ENCODE peak calls at places on chromosomes 11 and 22, in six cellular contexts. One of them, this sample, is unnamed.
A peak's percentile ranks its signal among the peaks of the same experiment; 100 is the strongest.

GRCh38 chr11:36295926-36296325 is at the start of gene PRR5L:
- DNase-seq in fibroblast of lung: no peak
- DNase-seq in CD4-positive, CD25-positive, alpha-beta regulatory T cell: no peak
- DNase-seq in tibial nerve: no peak
- DNase-seq in heart left ventricle: no peak
- DNase-seq in H1: no peak
- DNase-seq in this sample: no peak

GRCh38 chr11:3006505-3007260 is 14.6 kb upstream of the NAP1L4 start:
- DNase-seq in fibroblast of lung: no peak
- DNase-seq in CD4-positive, CD25-positive, alpha-beta regulatory T cell: no peak
- DNase-seq in tibial nerve: no peak
- DNase-seq in heart left ventricle: no peak
- DNase-seq in H1: no peak
- DNase-seq in this sample: no peak

GRCh38 chr22:22526125-22526912 is 6.2 kb upstream of the ZNF280A start:
- DNase-seq in fibroblast of lung: no peak
- DNase-seq in CD4-positive, CD25-positive, alpha-beta regulatory T cell: no peak
- DNase-seq in tibial nerve: no peak
- DNase-seq in heart left ventricle: no peak
- DNase-seq in H1: no peak
- DNase-seq in this sample: no peak

GRCh38 chr22:24005201-24005600 is at the start of gene GSTT4:
- DNase-seq in fibroblast of lung: no peak
- DNase-seq in CD4-positive, CD25-positive, alpha-beta regulatory T cell: no peak
- DNase-seq in tibial nerve: no peak
- DNase-seq in heart left ventricle: peak; percentile 87
- DNase-seq in H1: no peak
- DNase-seq in this sample: no peak

GRCh38 chr11:122186439-122187080 is 70.5 kb upstream of the BLID start:
- DNase-seq in fibroblast of lung: peak; percentile 100
- DNase-seq in CD4-positive, CD25-positive, alpha-beta regulatory T cell: no peak
- DNase-seq in tibial nerve: no peak
- DNase-seq in heart left ventricle: no peak
- DNase-seq in H1: no peak
- DNase-seq in this sample: no peak

GRCh38 chr11:62508336-62509058 is 38.1 kb downstream of the AHNAK start:
- DNase-seq in fibroblast of lung: peak; percentile 49
- DNase-seq in CD4-positive, CD25-positive, alpha-beta regulatory T cell: no peak
- DNase-seq in tibial nerve: peak; percentile 73
- DNase-seq in heart left ventricle: peak; percentile 85
- DNase-seq in H1: peak; percentile 43
- DNase-seq in this sample: peak; percentile 95

GRCh38 chr11:8608646-8609045 is 14.6 kb upstream of the STK33 start:
- DNase-seq in fibroblast of lung: peak; percentile 50
- DNase-seq in CD4-positive, CD25-positive, alpha-beta regulatory T cell: no peak
- DNase-seq in tibial nerve: no peak
- DNase-seq in heart left ventricle: no peak
- DNase-seq in H1: no peak
- DNase-seq in this sample: no peak

GRCh38 chr22:44807915-44808690 is 55.7 kb downstream of the ARHGAP8 start:
- DNase-seq in fibroblast of lung: no peak
- DNase-seq in CD4-positive, CD25-positive, alpha-beta regulatory T cell: no peak
- DNase-seq in tibial nerve: no peak
- DNase-seq in heart left ventricle: no peak
- DNase-seq in H1: no peak
- DNase-seq in this sample: no peak

GRCh38 chr22:44933829-44934735 is 75.7 kb downstream of the PHF21B start:
- DNase-seq in fibroblast of lung: no peak
- DNase-seq in CD4-positive, CD25-positive, alpha-beta regulatory T cell: no peak
- DNase-seq in tibial nerve: no peak
- DNase-seq in heart left ventricle: no peak
- DNase-seq in H1: no peak
- DNase-seq in this sample: peak; percentile 37

GRCh38 chr22:34781676-34782075 is 284.3 kb upstream of the ISX start:
- DNase-seq in fibroblast of lung: no peak
- DNase-seq in CD4-positive, CD25-positive, alpha-beta regulatory T cell: no peak
- DNase-seq in tibial nerve: no peak
- DNase-seq in heart left ventricle: no peak
- DNase-seq in H1: no peak
- DNase-seq in this sample: no peak

GRCh38 chr22:23509571-23510302 is 70.4 kb downstream of the IGLL1 start:
- DNase-seq in fibroblast of lung: no peak
- DNase-seq in CD4-positive, CD25-positive, alpha-beta regulatory T cell: no peak
- DNase-seq in tibial nerve: no peak
- DNase-seq in heart left ventricle: peak; percentile 29
- DNase-seq in H1: no peak
- DNase-seq in this sample: no peak

GRCh38 chr11:77147668-77148321 is 19.7 kb downstream of the MYO7A start:
- DNase-seq in fibroblast of lung: peak; percentile 28
- DNase-seq in CD4-positive, CD25-positive, alpha-beta regulatory T cell: peak; percentile 19
- DNase-seq in tibial nerve: no peak
- DNase-seq in heart left ventricle: peak; percentile 56
- DNase-seq in H1: peak; percentile 29
- DNase-seq in this sample: no peak

GRCh38 chr11:63762662-63763505 is 5.7 kb downstream of the ZFTA start:
- DNase-seq in fibroblast of lung: peak; percentile 73
- DNase-seq in CD4-positive, CD25-positive, alpha-beta regulatory T cell: no peak
- DNase-seq in tibial nerve: no peak
- DNase-seq in heart left ventricle: peak; percentile 73
- DNase-seq in H1: no peak
- DNase-seq in this sample: no peak

GRCh38 chr22:25110596-25110845 is 89.1 kb upstream of the CRYBB3 start:
- DNase-seq in fibroblast of lung: no peak
- DNase-seq in CD4-positive, CD25-positive, alpha-beta regulatory T cell: no peak
- DNase-seq in tibial nerve: no peak
- DNase-seq in heart left ventricle: no peak
- DNase-seq in H1: no peak
- DNase-seq in this sample: peak; percentile 2

GRCh38 chr22:25112538-25113253 is 87.0 kb upstream of the CRYBB3 start:
- DNase-seq in fibroblast of lung: no peak
- DNase-seq in CD4-positive, CD25-positive, alpha-beta regulatory T cell: no peak
- DNase-seq in tibial nerve: no peak
- DNase-seq in heart left ventricle: no peak
- DNase-seq in H1: no peak
- DNase-seq in this sample: no peak

GRCh38 chr22:25110846-25111578 is 88.6 kb upstream of the CRYBB3 start:
- DNase-seq in fibroblast of lung: peak; percentile 75
- DNase-seq in CD4-positive, CD25-positive, alpha-beta regulatory T cell: peak; percentile 53
- DNase-seq in tibial nerve: no peak
- DNase-seq in heart left ventricle: peak; percentile 73
- DNase-seq in H1: peak; percentile 61
- DNase-seq in this sample: peak; percentile 58

GRCh38 chr22:25111579-25112517 is 87.8 kb upstream of the CRYBB3 start:
- DNase-seq in fibroblast of lung: no peak
- DNase-seq in CD4-positive, CD25-positive, alpha-beta regulatory T cell: no peak
- DNase-seq in tibial nerve: no peak
- DNase-seq in heart left ventricle: peak; percentile 65
- DNase-seq in H1: no peak
- DNase-seq in this sample: no peak

DNA sequence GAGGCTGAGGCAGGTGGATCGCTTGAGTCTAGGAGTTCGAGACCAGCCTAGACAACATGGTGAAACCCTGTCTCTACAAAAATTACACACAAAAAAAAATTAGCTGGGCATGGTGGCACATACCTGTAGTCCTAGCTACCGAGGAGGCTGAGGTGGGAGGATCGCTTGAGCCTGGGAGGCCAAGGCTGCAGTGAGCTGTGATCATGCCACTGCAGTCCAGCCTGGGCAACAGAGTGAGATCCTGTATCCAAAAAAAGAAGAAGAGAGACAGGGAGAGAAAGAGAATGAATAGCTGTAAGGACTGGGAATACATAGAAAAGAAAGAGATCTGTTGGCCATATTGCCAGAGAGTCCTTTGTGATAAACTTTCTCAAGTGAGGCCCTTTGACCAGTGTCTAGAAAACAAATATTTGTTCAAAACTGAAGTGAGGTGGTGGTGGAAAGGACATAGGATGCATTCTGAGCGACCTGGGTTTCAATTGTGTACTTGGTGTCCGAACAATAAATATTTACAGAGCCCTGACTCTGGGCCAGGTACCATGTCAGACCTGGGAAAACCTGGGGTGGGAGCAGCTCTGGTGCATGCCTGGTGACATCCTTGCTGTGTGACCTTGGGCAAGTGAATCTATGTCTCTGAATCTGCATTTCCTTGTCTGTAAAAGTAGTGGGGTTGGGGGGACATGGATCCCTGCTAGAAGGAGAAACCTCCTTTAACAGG is 89.6 kb upstream of the CRYBB3 start:
- DNase-seq in fibroblast of lung: no peak
- DNase-seq in CD4-positive, CD25-positive, alpha-beta regulatory T cell: no peak
- DNase-seq in tibial nerve: no peak
- DNase-seq in heart left ventricle: no peak
- DNase-seq in H1: no peak
- DNase-seq in this sample: no peak
- H3K4me3 ChIP-seq in fibroblast of lung: no peak overlapping the region
- H3K4me3 ChIP-seq in CD4-positive, CD25-positive, alpha-beta regulatory T cell: no peak overlapping the region
- H3K4me3 ChIP-seq in tibial nerve: no peak overlapping the region
- H3K4me3 ChIP-seq in heart left ventricle: no peak overlapping the region
- H3K4me3 ChIP-seq in H1: peak overlapping the region; percentile 69
- H3K4me3 ChIP-seq in this sample: no peak overlapping the region

DNA sequence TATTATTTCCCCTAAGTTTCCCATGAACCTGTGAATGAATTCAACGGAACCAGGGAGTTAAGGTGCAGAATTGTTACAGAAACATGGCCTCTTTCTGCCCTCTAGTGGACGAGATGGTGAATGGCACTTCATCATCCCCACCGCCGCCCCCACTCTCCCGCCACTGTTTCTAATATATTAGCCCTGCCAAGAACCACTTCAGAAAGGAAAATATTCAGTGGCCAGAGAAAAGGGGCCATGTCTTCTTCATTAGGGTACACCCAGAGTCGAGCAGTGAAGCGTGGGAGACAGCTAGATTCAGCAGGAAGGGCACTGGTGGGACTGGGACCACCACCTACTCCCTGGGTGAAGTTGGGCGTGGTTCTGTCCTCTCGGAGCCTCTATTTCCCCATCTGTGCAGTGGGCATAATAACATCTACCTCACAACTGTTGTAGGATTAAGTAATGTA is 46.4 kb upstream of the SYT13 start:
- DNase-seq in fibroblast of lung: peak; percentile 49
- DNase-seq in CD4-positive, CD25-positive, alpha-beta regulatory T cell: peak; percentile 37
- DNase-seq in tibial nerve: no peak
- DNase-seq in heart left ventricle: no peak
- DNase-seq in H1: no peak
- DNase-seq in this sample: peak; percentile 38
- H3K4me3 ChIP-seq in fibroblast of lung: peak overlapping the region; percentile 19
- H3K4me3 ChIP-seq in CD4-positive, CD25-positive, alpha-beta regulatory T cell: no peak overlapping the region
- H3K4me3 ChIP-seq in tibial nerve: no peak overlapping the region
- H3K4me3 ChIP-seq in heart left ventricle: peak overlapping the region; percentile 44
- H3K4me3 ChIP-seq in H1: no peak overlapping the region
- H3K4me3 ChIP-seq in this sample: no peak overlapping the region

DNA sequence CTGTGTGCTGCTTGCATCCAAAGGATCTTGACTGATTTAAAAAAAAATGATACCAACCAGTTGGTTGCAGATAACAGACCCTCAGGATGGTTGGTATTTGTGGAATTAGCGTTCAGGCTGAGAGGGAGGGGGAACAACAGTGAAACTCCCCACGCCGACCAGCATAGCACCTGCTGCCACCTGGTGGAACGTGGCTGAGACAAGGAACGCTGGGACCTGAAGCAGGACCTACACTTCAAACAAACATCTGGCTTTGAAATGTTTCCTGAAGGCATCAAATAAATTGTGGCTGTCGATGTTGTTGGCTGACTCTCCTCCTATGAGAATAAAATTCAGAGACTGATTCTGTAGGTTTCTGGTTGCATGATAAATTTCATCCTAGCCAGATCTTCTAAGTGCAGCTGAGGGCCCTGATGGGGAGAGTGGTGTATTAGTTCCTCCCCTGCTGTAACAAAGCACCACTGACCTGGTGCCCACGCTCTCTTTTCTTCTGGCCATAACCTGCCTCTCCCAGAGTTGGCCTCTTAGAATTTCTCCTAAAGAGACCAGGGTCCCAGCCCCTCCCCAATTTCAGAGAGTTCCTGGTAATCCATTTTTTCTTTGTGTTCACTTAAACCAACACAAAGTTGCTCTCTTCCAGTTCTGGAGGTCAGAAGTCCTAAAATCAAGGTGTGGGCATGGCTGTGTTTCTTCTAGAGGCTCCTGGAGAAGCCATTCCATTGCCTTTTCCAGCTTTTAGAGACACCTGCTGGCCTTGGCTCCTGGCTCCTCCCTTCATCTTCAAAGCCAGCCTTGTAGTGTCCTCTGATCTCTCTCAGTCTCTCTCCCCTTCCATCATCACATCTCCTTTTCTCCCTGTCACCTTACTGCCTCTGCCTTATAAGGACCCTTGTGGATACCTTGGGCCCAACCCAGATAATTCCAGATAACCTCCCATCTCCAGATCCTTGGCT is 17.3 kb downstream of the APOL2 start:
- DNase-seq in fibroblast of lung: peak; percentile 48
- DNase-seq in CD4-positive, CD25-positive, alpha-beta regulatory T cell: peak; percentile 24
- DNase-seq in tibial nerve: no peak
- DNase-seq in heart left ventricle: no peak
- DNase-seq in H1: peak; percentile 15
- DNase-seq in this sample: no peak
- H3K4me3 ChIP-seq in fibroblast of lung: no peak overlapping the region
- H3K4me3 ChIP-seq in CD4-positive, CD25-positive, alpha-beta regulatory T cell: peak overlapping the region; percentile 11
- H3K4me3 ChIP-seq in tibial nerve: no peak overlapping the region
- H3K4me3 ChIP-seq in heart left ventricle: no peak overlapping the region
- H3K4me3 ChIP-seq in H1: no peak overlapping the region
- H3K4me3 ChIP-seq in this sample: no peak overlapping the region

DNA sequence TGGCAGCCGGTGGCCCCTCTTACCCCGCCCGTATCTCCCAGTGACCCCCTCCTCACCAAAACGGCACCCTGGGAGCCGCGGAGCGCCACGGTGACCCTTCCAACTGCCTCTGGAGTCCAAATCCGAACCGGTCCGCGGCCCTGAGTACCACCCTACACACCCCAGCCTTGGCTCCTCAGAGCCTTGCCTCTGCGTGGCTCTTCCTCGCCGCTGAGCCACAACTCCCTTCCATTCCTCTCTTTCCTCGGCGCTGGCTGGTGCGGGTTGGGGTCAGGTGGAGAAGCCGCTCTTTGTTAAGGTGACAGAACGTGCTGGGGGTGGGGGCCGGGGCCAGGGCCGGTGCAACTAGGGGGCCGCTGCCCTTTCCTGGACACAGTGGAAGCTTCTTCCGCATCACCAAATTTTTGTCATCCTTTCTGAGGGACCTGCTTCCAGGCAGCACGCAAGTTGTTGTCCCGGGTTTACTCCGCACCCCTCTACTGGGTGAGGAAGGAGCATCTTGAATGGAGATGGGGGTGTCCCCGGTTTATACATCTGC is 6.5 kb downstream of the ALX4 start:
- DNase-seq in fibroblast of lung: no peak
- DNase-seq in CD4-positive, CD25-positive, alpha-beta regulatory T cell: no peak
- DNase-seq in tibial nerve: no peak
- DNase-seq in heart left ventricle: no peak
- DNase-seq in H1: no peak
- DNase-seq in this sample: no peak
- H3K4me3 ChIP-seq in fibroblast of lung: no peak overlapping the region
- H3K4me3 ChIP-seq in CD4-positive, CD25-positive, alpha-beta regulatory T cell: no peak overlapping the region
- H3K4me3 ChIP-seq in tibial nerve: no peak overlapping the region
- H3K4me3 ChIP-seq in heart left ventricle: no peak overlapping the region
- H3K4me3 ChIP-seq in H1: peak overlapping the region; percentile 44
- H3K4me3 ChIP-seq in this sample: no peak overlapping the region

DNA sequence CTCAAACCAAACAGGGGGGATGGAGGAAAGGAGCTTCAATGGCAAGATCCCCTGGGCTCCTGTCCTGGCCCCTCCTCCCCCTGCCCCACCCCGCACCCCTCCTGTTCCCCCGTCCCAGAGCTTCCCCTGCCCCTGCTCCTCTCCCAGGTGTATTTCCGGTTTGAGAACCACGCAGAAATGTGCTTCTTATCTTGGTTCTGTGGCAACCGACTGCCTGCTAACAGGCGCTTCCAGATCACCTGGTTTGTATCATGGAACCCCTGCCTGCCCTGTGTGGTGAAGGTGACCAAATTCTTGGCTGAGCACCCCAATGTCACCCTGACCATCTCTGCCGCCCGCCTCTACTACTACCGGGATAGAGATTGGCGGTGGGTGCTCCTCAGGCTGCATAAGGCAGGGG is 4.0 kb downstream of the APOBEC3D start:
- DNase-seq in fibroblast of lung: no peak
- DNase-seq in CD4-positive, CD25-positive, alpha-beta regulatory T cell: no peak
- DNase-seq in tibial nerve: no peak
- DNase-seq in heart left ventricle: no peak
- DNase-seq in H1: no peak
- DNase-seq in this sample: no peak
- H3K4me3 ChIP-seq in fibroblast of lung: no peak overlapping the region
- H3K4me3 ChIP-seq in CD4-positive, CD25-positive, alpha-beta regulatory T cell: no peak overlapping the region
- H3K4me3 ChIP-seq in tibial nerve: no peak overlapping the region
- H3K4me3 ChIP-seq in heart left ventricle: no peak overlapping the region
- H3K4me3 ChIP-seq in H1: no peak overlapping the region
- H3K4me3 ChIP-seq in this sample: no peak overlapping the region

This sample was measured in SJSA1.